ENCODE peak calls at places on chromosome 22, in six cellular contexts. P is sigmoid colon, B is HCT116, W is GM12891, Q is A549, T is stomach. L is an unnamed sample.

GRCh38 chr22:19174106-19175025 is 4.2 kb downstream of the SLC25A1 start:
- DNase-seq in Q (no peak), W (no peak), T (no peak), B (no peak), P (peak), L (peak)

GRCh38 chr22:21942407-21942895 is 10.2 kb downstream of the PPM1F start:
- DNase-seq in B (peak), W (no peak), T (peak), Q (peak), P (peak), L (peak)

GRCh38 chr22:20186183-20186870 is 35.5 kb upstream of the CCDC188 start:
- DNase-seq in P (no peak), Q (peak), W (no peak), B (no peak), T (no peak), L (no peak)

GRCh38 chr22:36569999-36570398 is 41.0 kb upstream of the EIF3D start:
- DNase-seq in T (no peak), Q (peak), B (peak), P (no peak), W (no peak), L (peak)

GRCh38 chr22:33687464-33687863 is 232.8 kb downstream of the LARGE1 start:
- DNase-seq in Q (no peak), P (no peak), B (no peak), W (no peak), T (no peak), L (no peak)

GRCh38 chr22:24434472-24435322 is 7.3 kb downstream of the ADORA2A start:
- DNase-seq in B (no peak), T (peak), W (peak), Q (no peak), P (peak), L (no peak)

GRCh38 chr22:48096846-48097665 is 1334.6 kb downstream of the TBC1D22A start:
- DNase-seq in P (peak), T (no peak), Q (no peak), W (no peak), B (no peak), L (no peak)

GRCh38 chr22:43110444-43110926 is at the start of gene BIK:
- DNase-seq in Q (peak), T (peak), B (no peak), W (peak), P (no peak), L (no peak)

GRCh38 chr22:44783091-44783490 is 30.7 kb downstream of the ARHGAP8 start:
- DNase-seq in Q (no peak), W (no peak), P (no peak), B (no peak), T (no peak), L (no peak)

GRCh38 chr22:21961886-21962654 is 9.4 kb upstream of the PPM1F start:
- DNase-seq in P (no peak), W (no peak), T (peak), B (no peak), Q (peak), L (peak)

GRCh38 chr22:32880061-32880460 is 78.6 kb downstream of the TIMP3 start:
- DNase-seq in B (no peak), P (no peak), T (no peak), Q (no peak), W (no peak), L (no peak)

GRCh38 chr22:42820075-42820763 is 36.9 kb downstream of the ARFGAP3 start:
- DNase-seq in P (no peak), Q (no peak), T (no peak), W (no peak), B (no peak), L (peak)

GRCh38 chr22:20552450-20552894 is 45.1 kb downstream of the MED15 start:
- DNase-seq in T (peak), Q (no peak), B (no peak), P (peak), W (no peak), L (no peak)

GRCh38 chr22:29517215-29517908 is 36.2 kb downstream of the THOC5 start:
- DNase-seq in T (peak), W (no peak), B (no peak), P (no peak), Q (no peak), L (no peak)

GRCh38 chr22:36281726-36282077 is 28.8 kb downstream of the APOL1 start:
- DNase-seq in P (peak), Q (no peak), B (no peak), T (no peak), W (no peak), L (no peak)

GRCh38 chr22:44944891-44945600 is 64.8 kb downstream of the PHF21B start:
- DNase-seq in T (no peak), B (no peak), W (no peak), P (no peak), Q (no peak), L (no peak)

GRCh38 chr22:20204821-20205220 is 54.0 kb upstream of the CCDC188 start:
- DNase-seq in W (no peak), Q (no peak), T (no peak), P (no peak), B (no peak), L (no peak)

GRCh38 chr22:27476729-27477128 is 324.8 kb downstream of the MN1 start:
- DNase-seq in Q (peak), W (no peak), T (no peak), P (no peak), B (peak), L (peak)

GRCh38 chr22:20292673-20293232 is 24.6 kb upstream of the RTN4R start:
- DNase-seq in Q (no peak), B (no peak), T (no peak), P (no peak), W (no peak), L (no peak)

GRCh38 chr22:29904020-29904419 is 21.0 kb downstream of the MTMR3 start:
- DNase-seq in Q (no peak), P (no peak), W (no peak), B (no peak), T (no peak), L (no peak)

GRCh38 chr22:32676196-32676595 is 125.3 kb upstream of the TIMP3 start:
- DNase-seq in P (no peak), B (no peak), Q (no peak), T (no peak), W (no peak), L (no peak)

GRCh38 chr22:44249376-44250147 is 63.2 kb downstream of the SHISAL1 start:
- DNase-seq in P (no peak), T (peak), B (no peak), W (no peak), Q (no peak), L (no peak)

GRCh38 chr22:40612291-40612740 is 24.2 kb downstream of the MRTFA start:
- DNase-seq in T (no peak), W (no peak), B (no peak), Q (no peak), P (no peak), L (no peak)

GRCh38 chr22:38736257-38736570 is 19.6 kb downstream of the SUN2 start:
- DNase-seq in W (no peak), Q (no peak), T (no peak), B (no peak), P (no peak), L (no peak)
- TF ChIP-seq POLR2A in W (no peak), Q (no peak), T (no peak), B (no peak), P (no peak), L (no peak)

DNA sequence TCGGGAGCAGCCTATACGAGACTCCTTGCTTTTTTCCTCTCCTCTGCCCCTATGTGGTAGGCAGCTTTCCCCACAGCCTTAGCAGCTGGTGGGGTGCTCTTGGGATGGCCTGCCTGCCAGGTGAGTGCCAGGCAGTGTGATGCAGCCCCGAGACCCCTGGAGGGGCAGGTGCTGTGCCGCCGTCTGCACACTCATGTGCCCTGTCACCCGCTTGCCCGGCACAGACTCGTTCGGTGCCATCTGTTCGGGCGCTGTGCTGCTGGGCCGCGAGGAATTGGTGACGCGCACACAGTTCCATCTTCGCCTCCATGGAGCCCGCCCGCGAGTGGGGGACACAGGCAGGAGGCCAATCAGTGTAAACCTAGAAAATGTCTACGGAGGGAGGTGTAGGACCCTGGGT is 15.1 kb downstream of the TRMU start:
- DNase-seq in B (no peak), P (no peak), T (no peak), Q (no peak), W (no peak), L (no peak)
- TF ChIP-seq POLR2A in B (no peak), P (no peak), T (no peak), Q (no peak), W (no peak), L (no peak)

GRCh38 chr22:31120230-31120629 is 2.5 kb upstream of the INPP5J start:
- DNase-seq in T (no peak), B (no peak), W (no peak), Q (no peak), P (no peak), L (no peak)
- TF ChIP-seq POLR2A in T (no peak), B (no peak), W (no peak), Q (no peak), P (no peak), L (no peak)

GRCh38 chr22:49938565-49939136 is 20.2 kb downstream of the CRELD2 start:
- DNase-seq in B (no peak), W (no peak), P (no peak), Q (no peak), T (peak), L (no peak)

GRCh38 chr22:49936018-49936972 is 17.9 kb downstream of the CRELD2 start:
- DNase-seq in T (peak), B (no peak), W (peak), P (peak), Q (peak), L (peak)

GRCh38 chr22:49937758-49938564 is 19.5 kb downstream of the CRELD2 start:
- DNase-seq in W (no peak), P (no peak), B (no peak), Q (no peak), T (peak), L (no peak)

GRCh38 chr22:49935561-49935960 is 17.1 kb downstream of the CRELD2 start:
- DNase-seq in Q (no peak), B (no peak), T (no peak), W (no peak), P (no peak), L (no peak)

GRCh38 chr22:49936973-49937757 is 18.7 kb downstream of the CRELD2 start:
- DNase-seq in W (no peak), T (peak), P (no peak), Q (no peak), B (no peak), L (no peak)
- TF ChIP-seq POLR2A in W (no peak), T (no peak), P (no peak), Q (no peak), B (no peak), L (no peak)

DNA sequence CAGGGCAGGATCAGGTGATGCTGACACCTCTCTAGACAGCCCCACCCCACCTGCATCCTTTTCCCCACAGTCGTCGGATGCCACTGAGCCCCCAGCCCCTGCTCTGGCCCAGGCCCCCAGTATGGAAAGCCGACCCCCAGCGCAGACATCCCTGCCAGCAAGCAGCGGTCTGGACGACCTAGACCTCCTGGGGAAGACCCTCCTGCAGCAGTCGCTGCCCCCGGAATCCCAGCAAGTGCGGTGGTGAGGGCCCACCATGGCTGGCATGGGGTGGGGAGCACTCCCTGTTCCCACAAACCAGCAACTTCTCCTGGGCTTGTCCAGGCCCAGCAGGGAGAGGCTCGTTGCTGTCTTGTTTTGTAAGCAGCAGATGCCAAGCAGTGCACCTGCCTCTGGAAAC is 9.5 kb upstream of the SH3BP1 start:
- DNase-seq in Q (no peak), W (no peak), P (no peak), B (no peak), T (no peak), L (no peak)
- TF ChIP-seq POLR2A in Q (no peak), W (no peak), P (no peak), B (no peak), T (no peak), L (no peak)

DNA sequence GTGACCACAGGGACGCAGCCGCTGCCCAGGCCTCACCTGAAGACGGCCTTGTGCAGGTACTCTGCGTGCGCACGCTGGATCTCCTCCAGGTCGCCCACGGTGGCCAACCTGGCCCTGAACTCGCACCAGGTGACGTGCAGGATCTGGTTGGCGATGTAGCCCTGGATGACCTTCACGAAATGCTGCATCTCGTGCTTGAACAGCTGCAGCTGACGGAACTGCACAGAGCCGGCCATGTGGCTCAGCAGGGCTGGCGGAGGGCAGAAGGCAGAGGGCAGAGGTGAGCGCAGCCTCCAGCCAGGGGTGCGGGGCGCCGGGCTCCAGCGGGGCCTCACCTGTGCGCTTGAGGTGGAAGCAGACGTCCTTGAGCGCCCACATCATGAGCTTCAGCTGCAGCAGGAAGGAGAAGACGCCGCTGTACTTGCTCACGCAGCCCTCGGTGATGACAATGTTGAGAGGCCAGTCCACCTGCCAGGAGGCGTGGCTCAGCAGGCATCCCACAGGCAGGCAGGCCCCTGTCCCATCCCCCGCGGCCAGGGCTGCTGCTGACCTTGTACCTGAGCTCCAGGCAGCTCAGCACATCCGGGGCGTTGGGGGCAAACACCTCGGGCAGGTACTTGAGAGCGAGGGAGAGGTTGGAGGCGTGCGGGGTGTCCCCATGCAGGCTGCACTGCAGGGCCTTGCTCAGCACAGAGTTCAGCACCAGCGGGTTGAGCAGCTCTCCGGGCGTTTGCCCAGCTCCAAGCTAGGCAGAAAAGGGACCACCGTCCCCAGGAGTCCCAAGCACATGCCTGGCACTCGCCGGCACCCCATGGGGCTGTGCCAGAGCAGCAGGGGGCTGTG is 17.6 kb downstream of the SELENOO start:
- DNase-seq in W (no peak), P (peak), B (no peak), Q (no peak), T (no peak), L (no peak)
- TF ChIP-seq POLR2A in W (no peak), P (no peak), B (no peak), Q (no peak), T (no peak), L (no peak)

L was measured in H54.